ENCODE peak calls at places on chromosomes 12 and 14, in seven cellular contexts. A is body of pancreas, Z is DND-41, F is OCI-LY7, X is fibroblast of lung, E is fibroblast of the aortic adventitia, T is fibroblast of mammary gland. O is an unnamed sample.

GRCh38 chr14:85280074-85280473 is 249.9 kb upstream of the FLRT2 start:
- DNase-seq in A (no peak), Z (no peak), F (no peak), X (no peak), E (no peak), T (peak; percentile 16), O (no peak)

GRCh38 chr12:115912440-115912839 is 365.1 kb downstream of the MED13L start:
- DNase-seq in A (no peak), Z (no peak), F (no peak), X (no peak), E (no peak), T (no peak), O (no peak)

GRCh38 chr12:108696111-108696995 is 35.0 kb downstream of the CORO1C start:
- DNase-seq in A (no peak), Z (peak; percentile 47), F (no peak), X (peak; percentile 100), E (peak; percentile 100), T (peak; percentile 100), O (no peak)

GRCh38 chr12:57210461-57210860 is 6.1 kb upstream of the NXPH4 start:
- DNase-seq in A (no peak), Z (no peak), F (no peak), X (no peak), E (no peak), T (no peak), O (no peak)

GRCh38 chr14:60655898-60656754 is 6.8 kb upstream of the SIX1 start:
- DNase-seq in A (no peak), Z (no peak), F (no peak), X (peak; percentile 34), E (no peak), T (no peak), O (no peak)

GRCh38 chr12:81412940-81413339 is 335.1 kb downstream of the ACSS3 start:
- DNase-seq in A (no peak), Z (no peak), F (no peak), X (no peak), E (no peak), T (no peak), O (no peak)

GRCh38 chr12:75825686-75826085 is 205.9 kb downstream of the PHLDA1 start:
- DNase-seq in A (no peak), Z (no peak), F (no peak), X (peak; percentile 97), E (peak; percentile 69), T (peak; percentile 95), O (no peak)

GRCh38 chr12:47328831-47329545 is 249.2 kb upstream of the AMIGO2 start:
- DNase-seq in A (no peak), Z (peak; percentile 27), F (no peak), X (peak; percentile 80), E (peak; percentile 85), T (peak; percentile 41), O (no peak)

GRCh38 chr14:104579507-104579906 is at the start of gene C14orf180:
- DNase-seq in A (peak; percentile 57), Z (no peak), F (no peak), X (no peak), E (no peak), T (no peak), O (no peak)

GRCh38 chr14:23364604-23365352 is at the start of gene EFS:
- DNase-seq in A (no peak), Z (no peak), F (no peak), X (peak; percentile 47), E (no peak), T (no peak), O (no peak)
- H3K4me3 ChIP-seq in A (no peak within 1 kb of the TSS), Z (no peak within 1 kb of the TSS), F (no peak within 1 kb of the TSS), X (peak within 1 kb of the TSS; percentile 69), E (peak within 1 kb of the TSS; percentile 44), T (peak within 1 kb of the TSS; percentile 35), O (peak within 1 kb of the TSS; percentile 70)

GRCh38 chr12:124428136-124428791 is 133.4 kb downstream of the RFLNA start:
- DNase-seq in A (peak; percentile 73), Z (no peak), F (no peak), X (peak; percentile 83), E (peak; percentile 80), T (peak; percentile 90), O (no peak)

GRCh38 chr12:124428792-124429281 is 133.9 kb downstream of the RFLNA start:
- DNase-seq in A (peak; percentile 23), Z (no peak), F (no peak), X (no peak), E (no peak), T (peak; percentile 48), O (no peak)

GRCh38 chr12:124429535-124429934 is 134.6 kb downstream of the RFLNA start:
- DNase-seq in A (no peak), Z (no peak), F (no peak), X (no peak), E (no peak), T (no peak), O (no peak)

GRCh38 chr12:124432376-124432775 is 135.0 kb downstream of the NCOR2 start:
- DNase-seq in A (peak; percentile 62), Z (no peak), F (no peak), X (no peak), E (no peak), T (no peak), O (no peak)

DNA sequence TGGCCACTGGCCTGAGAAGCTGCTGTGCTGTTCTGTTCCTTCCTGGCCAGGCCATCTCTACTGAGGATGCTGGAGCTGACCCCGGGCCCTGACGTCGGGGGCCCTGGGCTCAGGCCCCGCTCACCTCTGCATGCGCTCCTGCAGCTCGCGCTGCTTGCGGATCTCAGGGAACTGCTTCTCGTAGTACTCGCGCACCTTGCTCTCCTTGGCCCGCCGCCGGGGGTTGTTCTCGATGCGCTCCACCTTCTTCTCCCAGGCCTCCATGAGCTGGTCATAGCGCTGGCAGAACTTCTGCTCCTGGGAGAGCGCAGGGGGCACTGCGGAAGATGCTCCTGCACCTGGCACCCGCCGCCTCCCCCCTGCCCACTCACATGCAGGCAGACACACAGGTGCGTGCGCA is 135.6 kb downstream of the RFLNA start:
- DNase-seq in A (no peak), Z (no peak), F (no peak), X (no peak), E (no peak), T (no peak), O (no peak)
- TF ChIP-seq CTCF in A (no peak), Z (no peak), F (no peak), X (no peak), E (no peak), T (no peak), O (no peak)

DNA sequence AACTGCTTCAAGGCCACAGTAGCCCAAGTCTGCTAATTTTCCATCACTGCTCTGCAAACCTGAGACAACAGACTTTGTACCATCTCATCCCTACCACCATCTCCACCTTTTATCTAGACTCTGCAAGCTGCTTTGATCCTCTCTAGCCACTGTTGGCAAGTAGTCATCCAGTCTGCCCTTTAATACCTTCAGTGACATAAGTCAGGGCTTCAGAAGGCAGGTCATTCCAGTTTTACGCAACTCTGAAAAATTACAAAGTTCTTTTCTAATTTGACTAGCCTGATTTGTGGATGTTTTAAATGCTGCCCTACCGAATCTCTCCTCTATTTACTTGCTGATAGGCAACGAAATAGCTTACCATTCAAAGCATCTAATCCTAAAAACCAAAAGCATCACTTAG is 2.8 kb downstream of the FERMT2 start:
- DNase-seq in A (no peak), Z (no peak), F (no peak), X (no peak), E (no peak), T (no peak), O (no peak)
- H3K4me3 ChIP-seq in A (no peak overlapping the region), Z (no peak overlapping the region), F (no peak overlapping the region), X (peak overlapping the region; percentile 99), E (peak overlapping the region; percentile 99), T (peak overlapping the region; percentile 11), O (no peak overlapping the region)

GRCh38 chr14:21040370-21040925 is 1.7 kb upstream of the RNASE7 start:
- DNase-seq in A (no peak), Z (no peak), F (no peak), X (no peak), E (no peak), T (no peak), O (no peak)

GRCh38 chr14:21041676-21042433 is at the start of gene RNASE7:
- DNase-seq in A (no peak), Z (no peak), F (no peak), X (peak; percentile 57), E (peak; percentile 53), T (peak; percentile 66), O (no peak)

GRCh38 chr14:21038416-21039058 is 3.6 kb upstream of the RNASE7 start:
- DNase-seq in A (no peak), Z (no peak), F (no peak), X (no peak), E (no peak), T (peak; percentile 40), O (no peak)

GRCh38 chr14:21039059-21039422 is 3.1 kb upstream of the RNASE7 start:
- DNase-seq in A (peak; percentile 94), Z (no peak), F (no peak), X (peak; percentile 61), E (peak; percentile 87), T (peak; percentile 63), O (peak; percentile 45)

DNA sequence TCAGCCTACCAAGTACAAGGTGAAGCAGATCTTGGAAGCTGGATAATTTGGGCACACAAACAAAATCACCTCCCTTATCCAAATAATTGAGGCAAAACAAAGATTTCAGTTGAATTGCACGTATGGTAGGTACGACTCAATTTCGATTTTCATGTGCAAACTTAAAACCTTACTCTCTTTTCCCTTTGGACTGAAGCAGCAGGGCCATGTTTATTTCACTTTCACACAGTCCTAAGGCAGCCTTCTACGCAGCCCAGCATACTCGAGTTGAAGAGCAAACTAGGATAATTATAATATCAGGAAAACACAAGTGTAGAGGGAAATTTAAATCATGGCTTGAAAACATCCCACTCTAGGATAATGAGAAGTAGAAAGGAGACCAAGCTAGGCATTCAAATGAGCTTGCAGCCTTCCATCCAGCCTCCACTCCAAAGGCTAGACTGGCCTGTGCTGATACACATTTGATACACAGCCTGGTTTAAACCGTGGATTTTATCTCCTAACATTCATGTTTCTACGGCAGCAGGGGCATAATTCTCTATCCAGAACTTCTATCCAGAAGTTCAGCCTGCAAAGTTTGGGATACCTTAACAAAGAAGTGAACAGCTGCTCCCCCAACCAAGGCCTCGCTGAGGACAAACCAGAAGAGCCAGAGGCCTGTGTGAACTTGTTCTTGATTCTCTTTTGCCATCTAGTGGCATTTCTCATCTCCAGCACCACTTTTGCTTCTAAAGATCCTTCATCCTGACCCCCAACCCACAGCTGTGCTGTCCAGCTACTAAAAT is 2.4 kb upstream of the RNASE7 start:
- DNase-seq in A (peak; percentile 82), Z (peak; percentile 21), F (peak; percentile 47), X (peak; percentile 61), E (peak; percentile 84), T (peak; percentile 73), O (no peak)
- TF ChIP-seq CTCF in A (peak; percentile 51), Z (peak; percentile 71), F (peak; percentile 76), X (peak; percentile 70), E (peak; percentile 70), T (peak; percentile 65), O (peak; percentile 72)

GRCh38 chr12:91311081-91311480 is 128.5 kb upstream of the DCN start:
- DNase-seq in A (no peak), Z (no peak), F (no peak), X (no peak), E (no peak), T (no peak), O (no peak)
- H3K4me3 ChIP-seq in A (no peak overlapping the region), Z (no peak overlapping the region), F (no peak overlapping the region), X (no peak overlapping the region), E (no peak overlapping the region), T (no peak overlapping the region), O (no peak overlapping the region)

O was measured in LNCaP clone FGC.